ENCODE peak calls at places on chromosomes 1 and 21, in four cellular contexts. One of them, this sample, is unnamed.

GRCh38 chr1:241551759-241552638 is 19.8 kb downstream of the KMO start:
- DNase-seq in WTC11: no peak
- DNase-seq in heart right ventricle: peak
- DNase-seq in upper lobe of left lung: no peak
- DNase-seq in this sample: no peak

GRCh38 chr1:156126043-156126700 is 11.7 kb downstream of the LMNA start:
- DNase-seq in upper lobe of left lung: peak
- DNase-seq in heart right ventricle: peak
- DNase-seq in WTC11: peak
- DNase-seq in this sample: peak

GRCh38 chr1:51316113-51316763 is 14.1 kb downstream of the TTC39A start:
- DNase-seq in WTC11: no peak
- DNase-seq in upper lobe of left lung: no peak
- DNase-seq in heart right ventricle: no peak
- DNase-seq in this sample: no peak

GRCh38 chr1:224447251-224447650 is 12.7 kb upstream of the WDR26 start:
- DNase-seq in WTC11: no peak
- DNase-seq in upper lobe of left lung: no peak
- DNase-seq in heart right ventricle: peak
- DNase-seq in this sample: no peak

GRCh38 chr1:203746281-203746680 is 18.7 kb upstream of the LAX1 start:
- DNase-seq in upper lobe of left lung: no peak
- DNase-seq in WTC11: no peak
- DNase-seq in heart right ventricle: no peak
- DNase-seq in this sample: no peak

GRCh38 chr1:33338495-33339211 is 17.8 kb upstream of the A3GALT2 start:
- DNase-seq in WTC11: no peak
- DNase-seq in upper lobe of left lung: no peak
- DNase-seq in heart right ventricle: peak
- DNase-seq in this sample: no peak

GRCh38 chr1:114342376-114342775 is 168.6 kb downstream of the TRIM33 start:
- DNase-seq in WTC11: no peak
- DNase-seq in heart right ventricle: no peak
- DNase-seq in upper lobe of left lung: peak
- DNase-seq in this sample: no peak

GRCh38 chr21:45747802-45748445 is 104.4 kb downstream of the PCBP3 start:
- DNase-seq in WTC11: no peak
- DNase-seq in upper lobe of left lung: no peak
- DNase-seq in heart right ventricle: no peak
- DNase-seq in this sample: no peak

GRCh38 chr1:87330201-87330953 is 1.7 kb downstream of the LMO4 start:
- DNase-seq in heart right ventricle: peak
- DNase-seq in WTC11: peak
- DNase-seq in upper lobe of left lung: no peak
- DNase-seq in this sample: no peak

GRCh38 chr1:169043823-169044222 is 62.7 kb upstream of the ATP1B1 start:
- DNase-seq in heart right ventricle: no peak
- DNase-seq in upper lobe of left lung: no peak
- DNase-seq in WTC11: no peak
- DNase-seq in this sample: no peak

GRCh38 chr21:36381841-36382589 is 3.2 kb upstream of the CHAF1B start:
- DNase-seq in upper lobe of left lung: no peak
- DNase-seq in heart right ventricle: no peak
- DNase-seq in WTC11: no peak
- DNase-seq in this sample: no peak

GRCh38 chr1:236471653-236472052 is 52.1 kb upstream of the LGALS8 start:
- DNase-seq in heart right ventricle: no peak
- DNase-seq in WTC11: no peak
- DNase-seq in upper lobe of left lung: no peak
- DNase-seq in this sample: no peak
- TF ChIP-seq CTCF in heart right ventricle: no peak
- TF ChIP-seq CTCF in WTC11: no peak
- TF ChIP-seq CTCF in upper lobe of left lung: no peak
- TF ChIP-seq CTCF in this sample: no peak

DNA sequence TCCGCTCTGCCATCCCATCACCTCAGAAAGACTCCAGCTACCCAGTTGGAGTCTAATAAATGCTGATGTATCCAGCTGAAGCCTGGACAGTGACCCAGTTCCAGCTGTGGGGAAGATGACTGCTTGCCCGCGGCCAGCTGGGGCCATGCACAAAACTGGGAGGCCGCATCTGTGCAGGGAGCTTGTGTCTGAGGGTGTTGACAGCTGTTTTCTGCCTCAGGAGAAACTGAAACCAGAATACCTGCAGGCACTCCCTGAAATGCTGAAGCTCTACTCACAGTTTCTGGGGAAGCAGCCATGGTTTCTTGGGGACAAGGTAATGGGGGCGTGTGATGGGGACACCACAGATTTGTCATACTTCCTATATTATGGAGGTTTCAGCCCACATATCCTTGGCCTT is 3.2 kb downstream of the GSTM2 start:
- DNase-seq in WTC11: no peak
- DNase-seq in upper lobe of left lung: peak
- DNase-seq in heart right ventricle: no peak
- DNase-seq in this sample: no peak
- TF ChIP-seq CTCF in WTC11: no peak
- TF ChIP-seq CTCF in upper lobe of left lung: no peak
- TF ChIP-seq CTCF in heart right ventricle: no peak
- TF ChIP-seq CTCF in this sample: no peak

DNA sequence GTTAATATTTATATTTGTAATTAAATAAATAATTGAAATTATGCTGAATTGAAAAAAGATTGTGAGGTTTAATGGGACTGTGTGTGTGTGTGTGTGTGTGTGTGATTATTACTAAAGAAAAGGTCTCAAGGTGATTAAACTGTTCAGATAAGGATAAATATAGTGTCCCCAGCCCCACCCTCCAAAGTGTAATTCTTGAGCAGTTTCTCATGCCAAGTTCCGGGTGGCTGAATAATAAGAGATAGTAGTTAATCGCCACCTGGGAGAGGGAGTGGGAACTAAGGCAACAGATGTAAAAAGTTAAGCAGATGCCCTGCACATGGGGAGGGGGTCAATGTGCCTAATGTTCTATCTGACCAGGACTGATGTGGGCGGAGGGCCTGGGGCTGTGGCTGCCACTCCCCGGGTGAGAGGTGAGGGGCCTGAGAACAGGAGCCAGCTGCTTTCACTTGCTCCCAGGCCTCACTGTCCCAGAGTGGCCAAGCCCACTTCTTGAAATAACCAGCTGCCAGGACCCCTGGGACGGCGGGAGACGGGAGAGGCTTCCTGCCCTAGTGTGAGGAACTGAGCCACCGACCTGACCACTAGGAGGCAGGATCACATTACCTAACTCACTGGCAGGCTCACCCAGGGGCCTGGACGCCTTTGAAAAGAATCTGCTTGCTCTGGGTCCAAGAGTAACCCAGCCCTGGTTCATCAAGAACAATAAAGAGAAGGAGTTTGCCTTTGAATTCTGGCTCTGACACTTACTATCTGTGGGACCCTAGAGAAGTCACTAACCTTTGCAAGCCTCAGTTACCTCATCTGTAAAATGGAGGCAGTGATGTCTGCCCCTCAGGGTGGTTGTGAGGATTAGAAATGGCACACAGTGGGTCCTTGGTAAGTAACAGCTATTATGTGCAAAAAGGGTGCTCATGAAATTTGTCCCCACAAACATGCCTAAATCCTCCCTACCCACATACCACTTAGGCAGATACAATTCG is 179.2 kb downstream of the ATG4C start:
- DNase-seq in heart right ventricle: peak
- DNase-seq in WTC11: peak
- DNase-seq in upper lobe of left lung: peak
- DNase-seq in this sample: peak
- TF ChIP-seq CTCF in heart right ventricle: peak
- TF ChIP-seq CTCF in WTC11: peak
- TF ChIP-seq CTCF in upper lobe of left lung: no peak
- TF ChIP-seq CTCF in this sample: peak

GRCh38 chr1:244316986-244317655 is 134.6 kb downstream of the ADSS2 start:
- DNase-seq in heart right ventricle: no peak
- DNase-seq in upper lobe of left lung: no peak
- DNase-seq in WTC11: no peak
- DNase-seq in this sample: no peak

GRCh38 chr1:244313346-244313745 is 138.4 kb downstream of the ADSS2 start:
- DNase-seq in heart right ventricle: no peak
- DNase-seq in upper lobe of left lung: peak
- DNase-seq in WTC11: no peak
- DNase-seq in this sample: no peak

GRCh38 chr1:244316407-244316806 is 135.3 kb downstream of the ADSS2 start:
- DNase-seq in heart right ventricle: no peak
- DNase-seq in upper lobe of left lung: no peak
- DNase-seq in WTC11: no peak
- DNase-seq in this sample: no peak

GRCh38 chr1:244315996-244316395 is 135.7 kb downstream of the ADSS2 start:
- DNase-seq in WTC11: no peak
- DNase-seq in upper lobe of left lung: no peak
- DNase-seq in heart right ventricle: no peak
- DNase-seq in this sample: no peak

GRCh38 chr1:244314921-244315544 is 136.7 kb downstream of the ADSS2 start:
- DNase-seq in heart right ventricle: no peak
- DNase-seq in upper lobe of left lung: no peak
- DNase-seq in WTC11: no peak
- DNase-seq in this sample: no peak
- TF ChIP-seq CTCF in heart right ventricle: no peak
- TF ChIP-seq CTCF in upper lobe of left lung: no peak
- TF ChIP-seq CTCF in WTC11: no peak
- TF ChIP-seq CTCF in this sample: no peak

DNA sequence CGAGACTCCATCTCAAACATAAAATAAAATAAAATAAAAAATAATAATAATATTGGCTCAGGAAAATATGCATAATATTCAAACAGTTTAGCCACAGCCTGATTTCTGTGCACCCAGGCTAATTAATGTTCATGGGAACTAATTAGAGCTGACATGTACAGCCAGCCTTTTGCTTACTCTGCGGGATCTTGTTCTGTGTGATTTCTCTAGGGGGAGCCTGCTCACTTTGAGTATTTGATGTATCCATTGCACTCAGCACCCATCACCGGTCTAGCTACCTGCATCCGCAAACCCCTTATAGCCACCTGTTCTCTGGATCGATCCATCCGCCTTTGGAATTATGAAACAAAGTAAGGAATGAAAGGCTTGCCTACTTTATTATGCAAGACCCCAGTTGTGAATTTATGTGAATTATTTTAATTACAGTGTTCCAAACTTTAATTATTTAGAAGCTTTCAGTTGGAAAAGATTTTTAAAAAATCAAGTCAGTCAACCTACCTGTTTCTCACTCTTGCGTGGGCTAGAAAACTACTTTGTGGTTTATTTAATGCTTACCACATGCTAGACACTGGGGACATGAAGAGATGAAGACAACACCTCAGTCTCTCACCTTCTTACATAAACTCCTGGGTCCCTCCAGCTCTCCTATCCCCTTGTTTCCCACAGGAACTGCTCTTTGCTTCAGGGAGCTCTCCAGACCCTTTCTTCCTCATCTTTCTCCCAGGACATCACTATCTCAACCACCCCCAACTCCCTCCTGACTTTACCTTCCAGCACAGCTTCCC is 25.4 kb downstream of the CFAP57 start:
- DNase-seq in heart right ventricle: no peak
- DNase-seq in WTC11: no peak
- DNase-seq in upper lobe of left lung: no peak
- DNase-seq in this sample: no peak
- TF ChIP-seq CTCF in heart right ventricle: no peak
- TF ChIP-seq CTCF in WTC11: no peak
- TF ChIP-seq CTCF in upper lobe of left lung: no peak
- TF ChIP-seq CTCF in this sample: no peak

GRCh38 chr21:44568261-44568660 is 5.3 kb upstream of the KRTAP10-4 start:
- DNase-seq in WTC11: no peak
- DNase-seq in upper lobe of left lung: no peak
- DNase-seq in heart right ventricle: no peak
- DNase-seq in this sample: no peak
- TF ChIP-seq CTCF in WTC11: no peak
- TF ChIP-seq CTCF in upper lobe of left lung: no peak
- TF ChIP-seq CTCF in heart right ventricle: no peak
- TF ChIP-seq CTCF in this sample: no peak

GRCh38 chr1:12097321-12097720 is 34.2 kb downstream of the TNFRSF8 start:
- DNase-seq in WTC11: no peak
- DNase-seq in upper lobe of left lung: no peak
- DNase-seq in heart right ventricle: no peak
- DNase-seq in this sample: no peak

GRCh38 chr1:12096615-12097014 is 33.5 kb downstream of the TNFRSF8 start:
- DNase-seq in upper lobe of left lung: no peak
- DNase-seq in heart right ventricle: no peak
- DNase-seq in WTC11: no peak
- DNase-seq in this sample: no peak

GRCh38 chr1:12098786-12099185 is 35.7 kb downstream of the TNFRSF8 start:
- DNase-seq in upper lobe of left lung: no peak
- DNase-seq in heart right ventricle: no peak
- DNase-seq in WTC11: no peak
- DNase-seq in this sample: no peak

GRCh38 chr1:12094180-12094579 is 31.1 kb downstream of the TNFRSF8 start:
- DNase-seq in upper lobe of left lung: no peak
- DNase-seq in WTC11: no peak
- DNase-seq in heart right ventricle: no peak
- DNase-seq in this sample: no peak

DNA sequence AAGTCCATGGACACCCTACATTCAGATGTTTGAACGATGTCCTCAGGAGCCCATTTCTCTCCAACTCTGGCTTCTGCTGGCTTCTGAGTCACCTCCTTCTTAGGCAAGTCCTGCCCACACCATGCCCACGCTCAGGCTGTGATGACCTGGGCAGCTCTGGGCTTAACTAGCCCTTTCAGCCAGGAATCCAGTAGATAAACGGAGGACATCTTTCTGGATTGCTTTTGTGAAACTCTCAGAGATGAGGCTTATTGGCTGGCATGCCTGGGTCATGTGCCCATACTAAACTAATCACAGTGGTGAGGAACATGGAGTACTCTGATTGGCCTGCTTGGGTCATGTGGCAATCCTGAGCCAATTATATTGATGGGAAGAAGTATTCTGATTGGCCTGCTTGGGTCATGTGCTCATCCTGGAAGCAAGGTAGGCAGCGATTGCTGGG is 32.7 kb downstream of the TNFRSF8 start:
- DNase-seq in WTC11: no peak
- DNase-seq in upper lobe of left lung: no peak
- DNase-seq in heart right ventricle: no peak
- DNase-seq in this sample: no peak
- TF ChIP-seq CTCF in WTC11: no peak
- TF ChIP-seq CTCF in upper lobe of left lung: no peak
- TF ChIP-seq CTCF in heart right ventricle: no peak
- TF ChIP-seq CTCF in this sample: no peak

DNA sequence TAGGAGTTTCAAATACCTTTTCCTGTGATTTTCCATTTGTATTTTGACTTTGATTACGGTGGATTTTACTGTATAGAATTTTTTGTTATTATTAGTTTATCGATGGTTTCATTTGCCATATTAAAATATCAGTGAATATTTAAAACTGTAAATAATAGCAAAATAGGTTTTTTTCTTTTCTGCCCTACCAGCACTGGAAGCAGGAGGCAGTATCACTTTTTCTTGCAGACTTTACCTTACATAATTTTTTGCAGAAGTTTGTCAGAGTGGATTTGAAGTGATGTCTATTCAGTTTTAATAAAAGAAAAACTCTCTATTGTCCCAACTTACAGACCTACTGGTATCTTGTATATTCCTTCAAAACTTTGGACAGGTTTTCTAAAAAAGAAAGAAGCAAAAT is 213.6 kb downstream of the CENPF start:
- DNase-seq in upper lobe of left lung: no peak
- DNase-seq in WTC11: no peak
- DNase-seq in heart right ventricle: no peak
- DNase-seq in this sample: no peak
- TF ChIP-seq CTCF in upper lobe of left lung: no peak
- TF ChIP-seq CTCF in WTC11: no peak
- TF ChIP-seq CTCF in heart right ventricle: no peak
- TF ChIP-seq CTCF in this sample: peak

This sample was measured in endothelial cell.